ENCODE peak calls at places on chromosome 1, in five cellular contexts. One of them, this sample, is unnamed.

GRCh38 chr1:228836427-228836826 is 101.1 kb downstream of the RHOU start:
- DNase-seq in GM12878: no peak
- DNase-seq in H1: peak
- DNase-seq in NT2/D1: no peak
- DNase-seq in HepG2: peak
- DNase-seq in this sample: no peak

GRCh38 chr1:66412689-66413088 is 121.3 kb upstream of the SGIP1 start:
- DNase-seq in GM12878: no peak
- DNase-seq in H1: no peak
- DNase-seq in NT2/D1: no peak
- DNase-seq in HepG2: no peak
- DNase-seq in this sample: no peak

GRCh38 chr1:227244339-227245118 is 73.8 kb downstream of the CDC42BPA start:
- DNase-seq in GM12878: no peak
- DNase-seq in H1: no peak
- DNase-seq in NT2/D1: no peak
- DNase-seq in HepG2: no peak
- DNase-seq in this sample: no peak

GRCh38 chr1:30101477-30102227 is 621.7 kb downstream of the MATN1 start:
- DNase-seq in GM12878: no peak
- DNase-seq in H1: peak
- DNase-seq in NT2/D1: no peak
- DNase-seq in HepG2: no peak
- DNase-seq in this sample: peak

GRCh38 chr1:161727343-161727924 is 6.1 kb downstream of the FCRLB start:
- DNase-seq in GM12878: no peak
- DNase-seq in H1: no peak
- DNase-seq in NT2/D1: no peak
- DNase-seq in HepG2: no peak
- DNase-seq in this sample: no peak

GRCh38 chr1:161013591-161014513 is 7.1 kb downstream of the F11R start:
- DNase-seq in GM12878: peak
- DNase-seq in H1: peak
- DNase-seq in NT2/D1: no peak
- DNase-seq in HepG2: peak
- DNase-seq in this sample: no peak

GRCh38 chr1:12398135-12398450 is 168.3 kb downstream of the VPS13D start:
- DNase-seq in GM12878: no peak
- DNase-seq in H1: no peak
- DNase-seq in NT2/D1: no peak
- DNase-seq in HepG2: no peak
- DNase-seq in this sample: no peak

GRCh38 chr1:33524586-33524985 is 52.1 kb downstream of the ZSCAN20 start:
- DNase-seq in GM12878: no peak
- DNase-seq in H1: no peak
- DNase-seq in NT2/D1: no peak
- DNase-seq in HepG2: no peak
- DNase-seq in this sample: no peak

GRCh38 chr1:209542585-209542984 is 40.9 kb upstream of the CAMK1G start:
- DNase-seq in GM12878: no peak
- DNase-seq in H1: no peak
- DNase-seq in NT2/D1: no peak
- DNase-seq in HepG2: no peak
- DNase-seq in this sample: no peak

GRCh38 chr1:245700631-245701030 is 545.8 kb downstream of the KIF26B start:
- DNase-seq in GM12878: no peak
- DNase-seq in H1: no peak
- DNase-seq in NT2/D1: no peak
- DNase-seq in HepG2: no peak
- DNase-seq in this sample: no peak

GRCh38 chr1:169517544-169518186 is 31.9 kb upstream of the SLC19A2 start:
- DNase-seq in GM12878: no peak
- DNase-seq in H1: no peak
- DNase-seq in NT2/D1: no peak
- DNase-seq in HepG2: no peak
- DNase-seq in this sample: no peak

GRCh38 chr1:244211559-244211944 is 160.5 kb downstream of the ZBTB18 start:
- DNase-seq in GM12878: no peak
- DNase-seq in H1: no peak
- DNase-seq in NT2/D1: no peak
- DNase-seq in HepG2: no peak
- DNase-seq in this sample: no peak
- TF ChIP-seq SUZ12 in GM12878: no peak
- TF ChIP-seq SUZ12 in H1: no peak
- TF ChIP-seq SUZ12 in NT2/D1: no peak
- TF ChIP-seq SUZ12 in HepG2: no peak
- TF ChIP-seq SUZ12 in this sample: no peak

GRCh38 chr1:185645201-185645640 is 89.0 kb upstream of the HMCN1 start:
- DNase-seq in GM12878: no peak
- DNase-seq in H1: no peak
- DNase-seq in NT2/D1: peak
- DNase-seq in HepG2: no peak
- DNase-seq in this sample: no peak
- TF ChIP-seq SUZ12 in GM12878: no peak
- TF ChIP-seq SUZ12 in H1: no peak
- TF ChIP-seq SUZ12 in NT2/D1: no peak
- TF ChIP-seq SUZ12 in HepG2: no peak
- TF ChIP-seq SUZ12 in this sample: no peak

DNA sequence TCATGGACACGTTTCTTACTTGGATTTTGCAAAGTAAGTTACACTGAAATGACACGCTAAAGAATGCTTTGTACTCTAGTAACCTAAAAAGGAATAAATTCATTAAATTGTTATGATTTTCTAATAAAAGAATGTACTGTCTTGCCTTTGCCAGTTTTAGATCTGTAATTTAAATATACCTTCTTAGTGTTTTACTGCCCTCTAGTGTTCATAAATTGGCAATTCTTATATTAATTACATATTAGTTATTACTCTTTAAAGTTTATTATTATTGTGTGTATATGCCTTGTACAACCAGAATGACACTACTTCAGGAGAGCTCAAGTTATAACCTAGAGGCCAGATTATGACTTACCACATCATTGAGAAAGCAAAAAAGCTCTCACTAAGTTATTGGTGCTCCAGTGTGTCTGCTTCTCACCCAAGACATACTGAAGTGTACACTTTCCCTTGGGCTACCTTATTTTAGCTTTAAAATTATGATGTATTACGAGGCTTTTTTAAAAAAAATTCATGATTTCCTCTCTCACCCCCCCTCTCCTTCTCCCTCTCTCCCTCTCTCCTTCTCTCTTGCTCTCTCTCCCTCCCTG is 169.9 kb downstream of the HS2ST1 start:
- DNase-seq in GM12878: no peak
- DNase-seq in H1: no peak
- DNase-seq in NT2/D1: no peak
- DNase-seq in HepG2: peak
- DNase-seq in this sample: no peak
- TF ChIP-seq SUZ12 in GM12878: no peak
- TF ChIP-seq SUZ12 in H1: no peak
- TF ChIP-seq SUZ12 in NT2/D1: no peak
- TF ChIP-seq SUZ12 in HepG2: no peak
- TF ChIP-seq SUZ12 in this sample: no peak

GRCh38 chr1:235280467-235280866 is 47.5 kb downstream of the ARID4B start:
- DNase-seq in GM12878: no peak
- DNase-seq in H1: no peak
- DNase-seq in NT2/D1: no peak
- DNase-seq in HepG2: no peak
- DNase-seq in this sample: no peak
- TF ChIP-seq SUZ12 in GM12878: no peak
- TF ChIP-seq SUZ12 in H1: no peak
- TF ChIP-seq SUZ12 in NT2/D1: no peak
- TF ChIP-seq SUZ12 in HepG2: no peak
- TF ChIP-seq SUZ12 in this sample: no peak

GRCh38 chr1:167408355-167408754 is 110.0 kb downstream of the CD247 start:
- DNase-seq in GM12878: no peak
- DNase-seq in H1: no peak
- DNase-seq in NT2/D1: no peak
- DNase-seq in HepG2: no peak
- DNase-seq in this sample: no peak

GRCh38 chr1:167401260-167401873 is 117.0 kb downstream of the CD247 start:
- DNase-seq in GM12878: peak
- DNase-seq in H1: no peak
- DNase-seq in NT2/D1: peak
- DNase-seq in HepG2: peak
- DNase-seq in this sample: peak

GRCh38 chr1:167404161-167404888 is 114.0 kb downstream of the CD247 start:
- DNase-seq in GM12878: no peak
- DNase-seq in H1: no peak
- DNase-seq in NT2/D1: no peak
- DNase-seq in HepG2: no peak
- DNase-seq in this sample: no peak

GRCh38 chr1:167409183-167409582 is 109.1 kb downstream of the CD247 start:
- DNase-seq in GM12878: no peak
- DNase-seq in H1: no peak
- DNase-seq in NT2/D1: no peak
- DNase-seq in HepG2: peak
- DNase-seq in this sample: no peak

GRCh38 chr1:167404908-167405307 is 113.4 kb downstream of the CD247 start:
- DNase-seq in GM12878: no peak
- DNase-seq in H1: no peak
- DNase-seq in NT2/D1: no peak
- DNase-seq in HepG2: no peak
- DNase-seq in this sample: no peak
- TF ChIP-seq SUZ12 in GM12878: no peak
- TF ChIP-seq SUZ12 in H1: no peak
- TF ChIP-seq SUZ12 in NT2/D1: no peak
- TF ChIP-seq SUZ12 in HepG2: no peak
- TF ChIP-seq SUZ12 in this sample: no peak

This sample was measured in HEK293T.